ENCODE peak calls at places on chromosomes 6 and 20, in four cellular contexts. H, O, P and I are unnamed samples.

GRCh38 chr20:20010639-20011500 is 6.3 kb upstream of the NAA20 start:
- DNase-seq in H (no peak), O (no peak), P (no peak), I (no peak)

GRCh38 chr20:10590950-10591349 is 82.8 kb downstream of the JAG1 start:
- DNase-seq in H (peak), O (no peak), P (no peak), I (no peak)

GRCh38 chr6:5511924-5512323 is 250.6 kb downstream of the FARS2 start:
- DNase-seq in H (no peak), O (no peak), P (no peak), I (no peak)

GRCh38 chr6:143451531-143451930 is 926 bp downstream of the PEX3 start:
- DNase-seq in H (no peak), O (no peak), P (no peak), I (no peak)

GRCh38 chr6:90677440-90677839 is 90.6 kb upstream of the MAP3K7 start:
- DNase-seq in H (no peak), O (no peak), P (no peak), I (no peak)

GRCh38 chr6:7784706-7785105 is 58.8 kb downstream of the BMP6 start:
- DNase-seq in H (no peak), O (no peak), P (no peak), I (no peak)

GRCh38 chr6:155528982-155529453 is 73.4 kb upstream of the NOX3 start:
- DNase-seq in H (peak), O (no peak), P (peak), I (no peak)

GRCh38 chr6:149234051-149234962 is 83.2 kb upstream of the TAB2 start:
- DNase-seq in H (peak), O (no peak), P (peak), I (no peak)

GRCh38 chr20:22414354-22414753 is 170.0 kb downstream of the FOXA2 start:
- DNase-seq in H (no peak), O (no peak), P (no peak), I (no peak)

GRCh38 chr20:2742934-2743559 is 50.5 kb downstream of the EBF4 start:
- DNase-seq in H (peak), O (no peak), P (peak), I (peak)

GRCh38 chr6:35397806-35398418 is 54.2 kb upstream of the FANCE start:
- DNase-seq in H (no peak), O (no peak), P (no peak), I (no peak)

GRCh38 chr6:34664270-34664971 is 32.1 kb downstream of the ILRUN start:
- DNase-seq in H (no peak), O (no peak), P (no peak), I (no peak)

GRCh38 chr6:116444575-116444974 is 16.6 kb upstream of the CALHM6 start:
- DNase-seq in H (no peak), O (no peak), P (no peak), I (no peak)

GRCh38 chr6:8219352-8219943 is 117.1 kb upstream of the EEF1E1 start:
- DNase-seq in H (peak), O (no peak), P (peak), I (peak)

GRCh38 chr20:38649275-38649891 is 47.8 kb downstream of the ARHGAP40 start:
- DNase-seq in H (peak), O (no peak), P (peak), I (no peak)

GRCh38 chr6:154406301-154406700 is 49.7 kb upstream of the IPCEF1 start:
- DNase-seq in H (no peak), O (peak), P (no peak), I (no peak)

GRCh38 chr6:66508433-66508832 is 801.4 kb upstream of the EYS start:
- DNase-seq in H (peak), O (no peak), P (no peak), I (no peak)

GRCh38 chr6:170062904-170063220 is 228.0 kb downstream of the DLL1 start:
- DNase-seq in H (no peak), O (peak), P (no peak), I (no peak)

GRCh38 chr20:33689973-33690372 is 3.8 kb upstream of the E2F1 start:
- DNase-seq in H (no peak), O (no peak), P (peak), I (no peak)

GRCh38 chr6:7707787-7708186 is 18.1 kb upstream of the BMP6 start:
- DNase-seq in H (no peak), O (no peak), P (no peak), I (no peak)

GRCh38 chr6:89793586-89793985 is 26.0 kb downstream of the MDN1 start:
- DNase-seq in H (no peak), O (no peak), P (no peak), I (no peak)

GRCh38 chr20:40339661-40340449 is 349.2 kb downstream of the MAFB start:
- DNase-seq in H (no peak), O (no peak), P (no peak), I (no peak)

GRCh38 chr20:3174442-3175263 is 1.3 kb upstream of the LZTS3 start:
- DNase-seq in H (no peak), O (no peak), P (no peak), I (no peak)

GRCh38 chr20:51661609-51662178 is 106.5 kb downstream of the ATP9A start:
- DNase-seq in H (peak), O (no peak), P (peak), I (no peak)

GRCh38 chr6:33597551-33598322 is 17.7 kb upstream of the BAK1 start:
- DNase-seq in H (no peak), O (no peak), P (no peak), I (no peak)

GRCh38 chr20:18588554-18589043 is 745 bp downstream of the DTD1 start:
- DNase-seq in H (no peak), O (no peak), P (no peak), I (no peak)

GRCh38 chr20:8331740-8332412 is 199.8 kb downstream of the PLCB1 start:
- DNase-seq in H (no peak), O (no peak), P (no peak), I (no peak)

GRCh38 chr6:13099771-13100170 is 228.6 kb downstream of the TBC1D7 start:
- DNase-seq in H (no peak), O (no peak), P (no peak), I (no peak)

GRCh38 chr20:50338479-50339195 is 148.0 kb downstream of the CEBPB start:
- DNase-seq in H (no peak), O (peak), P (peak), I (no peak)
- TF ChIP-seq CTCF in H (no peak), O (no peak), P (peak), I (no peak)

DNA sequence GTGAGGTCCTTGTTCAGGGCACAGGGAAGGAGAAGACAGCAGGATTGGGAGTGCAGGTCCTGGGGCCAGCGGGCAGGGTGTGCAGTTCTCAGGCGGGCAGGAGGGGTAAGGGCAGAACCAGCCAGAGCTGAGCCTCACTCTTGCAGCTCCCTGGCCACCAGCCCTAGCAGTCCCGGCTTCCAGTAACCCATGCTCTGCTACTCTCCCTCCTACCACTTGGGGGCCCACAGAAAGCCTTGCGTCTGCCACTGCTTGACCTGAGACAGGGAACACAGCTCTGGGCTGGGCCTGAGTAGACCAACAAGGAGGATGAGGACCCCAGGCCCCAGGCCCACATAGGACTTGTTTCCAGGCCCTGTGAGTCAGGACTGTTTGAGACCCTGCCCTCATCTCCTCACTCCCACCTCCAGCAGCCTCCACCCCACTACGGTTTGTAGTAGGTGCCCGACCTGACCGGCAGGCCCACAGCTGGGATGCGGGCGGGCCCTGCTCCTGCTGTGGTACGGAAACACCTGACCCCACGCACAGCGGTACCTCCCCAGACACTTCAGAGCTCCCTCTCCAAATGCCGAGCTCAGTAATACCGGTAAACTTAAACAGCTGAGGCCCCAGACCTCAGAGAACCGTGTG is 39.2 kb downstream of the KCNK5 start:
- DNase-seq in H (no peak), O (no peak), P (peak), I (no peak)
- TF ChIP-seq CTCF in H (no peak), O (no peak), P (no peak), I (peak)

GRCh38 chr20:61634376-61634775 is 382.3 kb downstream of the CDH4 start:
- DNase-seq in H (no peak), O (no peak), P (no peak), I (no peak)

GRCh38 chr20:61636531-61637116 is 384.6 kb downstream of the CDH4 start:
- DNase-seq in H (no peak), O (no peak), P (no peak), I (no peak)

GRCh38 chr20:61633004-61633403 is 380.9 kb downstream of the CDH4 start:
- DNase-seq in H (no peak), O (no peak), P (no peak), I (no peak)

GRCh38 chr20:61639200-61639599 is 387.1 kb downstream of the CDH4 start:
- DNase-seq in H (peak), O (no peak), P (no peak), I (no peak)

DNA sequence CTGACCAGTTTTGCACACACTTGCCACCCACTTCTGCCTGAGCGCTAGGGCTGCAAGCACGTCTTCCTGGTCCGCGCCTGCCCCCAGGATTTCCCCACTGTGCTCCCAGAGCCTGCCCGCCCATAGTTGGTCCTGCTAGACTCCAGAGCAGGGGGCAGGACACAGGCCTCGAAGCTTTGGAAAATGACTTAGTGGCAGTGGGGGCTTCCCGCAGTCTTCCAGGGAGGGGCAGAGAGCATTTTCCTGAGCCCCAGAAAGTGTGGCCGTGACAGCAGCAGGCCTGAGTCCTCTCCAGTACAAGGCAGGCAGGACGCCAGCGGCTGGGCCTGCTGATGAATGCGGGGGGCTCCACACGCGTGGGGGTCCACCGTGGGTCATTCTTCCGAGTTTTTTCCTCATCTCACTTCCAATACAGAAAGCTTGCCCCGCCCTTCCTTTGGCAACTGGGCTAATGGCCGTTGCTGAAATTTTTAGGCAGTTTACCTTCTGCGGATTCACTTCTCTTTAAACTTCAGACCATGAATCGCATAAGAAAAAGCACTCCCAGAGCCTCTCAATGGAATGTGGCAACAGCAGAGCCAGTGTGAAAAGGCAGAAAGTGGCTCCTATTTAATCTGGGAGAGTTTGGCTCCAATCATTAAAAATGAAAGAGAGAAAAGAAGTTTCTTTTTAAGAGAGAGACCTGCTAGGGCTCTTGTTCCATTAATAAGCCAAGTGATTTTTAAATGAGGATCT is 383.8 kb downstream of the CDH4 start:
- DNase-seq in H (no peak), O (no peak), P (no peak), I (no peak)
- TF ChIP-seq CTCF in H (no peak), O (no peak), P (no peak), I (no peak)

GRCh38 chr20:53597521-53598120 is 4.0 kb upstream of the ZNF217 start:
- DNase-seq in H (no peak), O (no peak), P (peak), I (no peak)

GRCh38 chr20:53598140-53599038 is 4.8 kb upstream of the ZNF217 start:
- DNase-seq in H (no peak), O (peak), P (peak), I (no peak)

GRCh38 chr20:53597085-53597482 is 3.4 kb upstream of the ZNF217 start:
- DNase-seq in H (no peak), O (no peak), P (no peak), I (no peak)

GRCh38 chr20:53595018-53595378 is 1.4 kb upstream of the ZNF217 start:
- DNase-seq in H (no peak), O (no peak), P (no peak), I (no peak)

DNA sequence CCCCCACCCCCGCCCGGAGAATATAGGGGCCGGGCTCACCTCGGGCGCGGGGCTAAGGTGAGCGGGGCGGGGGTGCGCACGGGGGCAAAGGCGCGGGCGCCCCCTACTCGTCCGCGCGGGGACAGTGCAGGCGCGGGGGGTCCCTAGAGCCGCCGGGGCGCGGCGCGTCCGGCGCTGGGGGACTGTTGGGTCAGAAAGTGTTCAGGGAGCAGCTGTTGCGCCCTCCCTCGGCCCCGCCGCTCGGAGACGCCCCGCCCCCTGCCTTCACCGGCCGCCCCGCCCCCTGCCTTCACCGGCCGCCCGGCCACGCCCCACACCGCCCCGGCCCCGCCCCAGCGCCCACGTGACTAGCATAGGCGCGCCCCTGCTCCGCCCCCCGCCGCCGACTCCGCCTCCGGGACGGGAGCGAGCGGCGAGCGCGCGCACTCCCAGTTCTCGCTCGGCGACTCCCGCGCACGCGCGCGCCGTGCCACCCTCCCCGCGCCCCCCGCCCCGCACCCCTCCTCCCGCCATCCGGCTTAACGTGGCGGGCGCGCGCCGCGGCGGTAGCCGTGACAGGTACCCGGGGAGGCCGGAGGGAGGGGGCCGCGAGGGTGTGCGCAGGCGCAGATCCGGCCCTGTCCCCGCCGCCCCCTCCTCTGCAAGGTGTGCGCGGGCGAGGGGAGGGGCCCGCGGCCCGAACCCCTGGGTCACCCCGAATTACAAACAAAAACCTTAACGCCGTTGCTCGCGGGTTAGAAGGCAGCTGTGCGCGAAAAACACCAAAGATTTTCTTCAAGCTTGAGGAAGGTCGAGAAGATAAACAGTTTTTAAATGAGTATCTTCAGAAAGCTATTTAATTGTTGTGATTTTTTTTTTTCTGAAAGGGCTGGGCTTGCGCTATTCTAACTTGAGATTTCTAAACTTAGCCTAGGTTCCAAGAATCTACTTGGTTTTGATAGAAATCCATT is 704 bp upstream of the ZNF217 start:
- DNase-seq in H (peak), O (peak), P (peak), I (peak)
- TF ChIP-seq CTCF in H (no peak), O (no peak), P (no peak), I (peak)

DNA sequence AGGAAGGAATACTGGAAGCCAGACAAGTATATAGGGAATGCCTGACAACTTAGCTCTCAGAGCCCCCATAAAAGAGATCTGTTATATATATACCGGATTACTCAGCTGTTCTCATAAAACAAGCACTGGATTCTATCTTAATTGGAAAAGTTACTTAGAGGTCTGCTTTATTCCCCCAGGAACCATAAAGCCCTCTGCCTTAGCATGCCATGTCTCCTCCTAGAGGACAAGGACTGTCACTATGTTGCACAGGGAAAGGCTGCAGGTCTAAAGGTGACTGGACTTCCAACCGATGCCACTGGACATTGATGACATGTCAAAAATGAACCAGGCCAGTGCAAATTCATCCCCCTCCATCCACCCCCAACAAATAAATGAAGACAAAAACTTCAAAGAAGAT is 6.4 kb downstream of the EXOC2 start:
- DNase-seq in H (no peak), O (no peak), P (no peak), I (no peak)
- TF ChIP-seq CTCF in H (no peak), O (no peak), P (no peak), I (peak)

GRCh38 chr6:165451845-165452244 is 142.4 kb upstream of the C6orf118 start:
- DNase-seq in H (no peak), O (no peak), P (no peak), I (no peak)

GRCh38 chr6:165447141-165447540 is 137.7 kb upstream of the C6orf118 start:
- DNase-seq in H (no peak), O (no peak), P (no peak), I (no peak)

GRCh38 chr6:165443462-165443861 is 134.1 kb upstream of the C6orf118 start:
- DNase-seq in H (no peak), O (no peak), P (no peak), I (no peak)

GRCh38 chr6:165446331-165446730 is 136.9 kb upstream of the C6orf118 start:
- DNase-seq in H (no peak), O (no peak), P (no peak), I (no peak)

DNA sequence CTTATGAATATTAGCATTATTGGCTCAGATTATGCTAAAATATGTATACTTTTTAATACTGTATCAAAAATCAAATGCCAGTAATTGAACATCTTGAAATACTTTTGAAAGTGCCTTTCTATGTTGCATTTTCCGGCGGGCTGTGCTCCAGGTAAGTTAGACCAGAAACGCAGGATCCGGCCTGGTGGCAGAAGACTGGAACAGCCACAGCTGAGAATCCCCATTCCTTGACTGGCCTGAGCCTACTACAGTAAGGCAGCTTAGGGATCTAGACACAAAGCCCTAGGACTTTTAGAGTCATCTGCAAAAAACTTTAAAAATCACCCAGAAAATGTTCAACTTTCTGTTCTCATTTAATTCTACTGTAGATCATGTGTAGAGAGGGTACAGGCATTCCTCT is 138.8 kb upstream of the C6orf118 start:
- DNase-seq in H (no peak), O (no peak), P (no peak), I (no peak)
- TF ChIP-seq CTCF in H (no peak), O (no peak), P (no peak), I (no peak)

DNA sequence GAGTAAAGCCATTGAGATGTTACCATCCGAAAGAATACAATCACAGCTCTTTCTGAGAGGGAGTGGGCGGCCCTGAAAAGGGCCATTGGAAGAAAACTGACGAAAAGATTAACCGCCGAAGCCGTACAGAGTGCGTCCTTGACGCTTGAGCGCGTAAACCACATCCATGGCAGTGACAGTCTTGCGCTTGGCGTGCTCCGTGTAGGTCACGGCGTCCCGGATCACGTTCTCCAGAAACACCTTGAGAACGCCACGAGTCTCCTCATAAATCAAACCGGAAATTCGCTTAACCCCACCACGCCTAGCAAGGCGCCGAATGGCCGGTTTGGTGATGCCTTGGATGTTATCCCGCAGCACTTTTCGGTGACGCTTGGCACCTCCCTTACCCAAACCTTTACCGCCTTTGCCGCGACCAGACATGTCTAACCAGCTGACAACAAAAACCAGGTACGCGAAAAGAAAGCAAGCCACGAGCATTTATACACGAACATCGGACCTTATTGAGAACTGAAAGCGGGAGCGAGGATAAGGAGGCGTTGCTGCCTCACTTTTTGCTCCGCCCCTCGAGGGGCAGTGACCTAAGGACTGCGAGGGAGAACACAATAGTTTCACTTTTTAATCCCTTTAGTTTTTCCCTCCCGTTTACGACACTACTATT is 60.3 kb upstream of the HFE start:
- DNase-seq in H (peak), O (peak), P (peak), I (no peak)
- TF ChIP-seq CTCF in H (no peak), O (no peak), P (no peak), I (no peak)

DNA sequence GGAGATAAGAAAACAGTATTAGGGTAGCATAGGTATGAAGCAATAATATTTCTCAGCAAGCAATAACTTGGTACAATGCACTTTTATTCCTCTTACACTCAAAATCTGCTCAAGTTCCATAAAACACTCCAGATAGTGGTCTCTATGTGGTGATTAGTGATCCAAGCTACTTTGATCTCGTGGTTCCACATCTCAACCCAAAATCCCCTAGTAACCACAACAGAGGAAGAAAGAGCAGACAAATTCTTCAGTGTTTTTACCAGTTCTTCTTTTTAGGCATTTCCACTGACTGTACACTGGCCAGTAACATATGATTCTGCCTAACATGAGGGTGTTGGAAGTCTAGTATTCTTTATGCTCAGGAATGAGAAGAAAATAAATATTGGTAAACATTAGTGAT is 309.0 kb upstream of the PTCHD4 start:
- DNase-seq in H (no peak), O (no peak), P (no peak), I (no peak)
- TF ChIP-seq CTCF in H (no peak), O (no peak), P (no peak), I (no peak)